ENCODE peak calls at places on chromosomes 13 and 19, in six cellular contexts. Q, W, Z, Y, D and R are unnamed samples.

GRCh38 chr19:14325863-14326262 is 55.4 kb upstream of the ADGRE5 start:
- DNase-seq in Z (no peak), D (no peak), Y (no peak), W (no peak), Q (no peak), R (no peak)

GRCh38 chr13:34738251-34739170 is 203.6 kb upstream of the NBEA start:
- DNase-seq in W (no peak), Q (no peak), Y (no peak), Z (no peak), D (no peak), R (no peak)

GRCh38 chr19:35011737-35012682 is 11.9 kb downstream of the GRAMD1A start:
- DNase-seq in Q (no peak), Y (no peak), D (no peak), W (no peak), Z (no peak), R (no peak)

GRCh38 chr13:94322925-94323324 is 156.6 kb downstream of the DCT start:
- DNase-seq in D (no peak), Y (no peak), W (no peak), Q (no peak), Z (no peak), R (no peak)

GRCh38 chr19:6020166-6020967 is 42.4 kb upstream of the RANBP3 start:
- DNase-seq in Z (no peak), D (no peak), W (no peak), Q (no peak), Y (no peak), R (peak; percentile 45)

GRCh38 chr13:99805361-99805760 is 166.2 kb downstream of the ZIC5 start:
- DNase-seq in D (no peak), Q (no peak), Z (no peak), W (no peak), Y (no peak), R (no peak)

GRCh38 chr19:5018224-5019015 is 49.5 kb downstream of the KDM4B start:
- DNase-seq in Z (no peak), Q (no peak), D (no peak), W (no peak), Y (no peak), R (no peak)

GRCh38 chr13:97018029-97018819 is 23.9 kb upstream of the OXGR1 start:
- DNase-seq in Q (no peak), D (no peak), Y (no peak), Z (no peak), W (peak; percentile 14), R (no peak)

GRCh38 chr13:19810996-19811881 is 28.5 kb upstream of the PSPC1 start:
- DNase-seq in Y (no peak), D (no peak), W (no peak), Q (no peak), Z (no peak), R (no peak)

GRCh38 chr19:15199652-15200574 is 882 bp downstream of the NOTCH3 start:
- DNase-seq in Y (no peak), Q (no peak), D (no peak), W (no peak), Z (no peak), R (no peak)

GRCh38 chr13:97359181-97360057 is 74.5 kb upstream of the RAP2A start:
- DNase-seq in Z (no peak), Q (peak; percentile 74), D (no peak), Y (no peak), W (peak; percentile 37), R (no peak)

GRCh38 chr13:81153478-81153877 is 812.6 kb upstream of the SPRY2 start:
- DNase-seq in D (no peak), Q (no peak), W (no peak), Y (no peak), Z (no peak), R (no peak)

GRCh38 chr13:43991773-43992201 is 112.1 kb downstream of the LACC1 start:
- DNase-seq in D (no peak), Q (no peak), W (no peak), Y (no peak), Z (peak; percentile 90), R (no peak)

GRCh38 chr13:28531195-28531955 is 36.4 kb upstream of the FLT1 start:
- DNase-seq in W (peak; percentile 48), D (no peak), Z (peak; percentile 72), Q (peak; percentile 69), Y (no peak), R (peak; percentile 58)

GRCh38 chr19:507286-508203 is at the start of gene TPGS1:
- DNase-seq in D (no peak), Z (peak; percentile 81), Y (peak; percentile 87), W (peak; percentile 79), Q (peak; percentile 70), R (peak; percentile 95)

GRCh38 chr13:43757266-43757665 is 29.5 kb downstream of the ENOX1 start:
- DNase-seq in Q (no peak), W (no peak), D (no peak), Y (no peak), Z (no peak), R (no peak)

GRCh38 chr13:100547805-100548204 is 40.8 kb downstream of the GGACT start:
- DNase-seq in Y (no peak), Z (no peak), Q (no peak), D (no peak), W (no peak), R (no peak)

GRCh38 chr19:29610574-29611271 is 4.6 kb downstream of the POP4 start:
- DNase-seq in W (peak; percentile 80), D (peak; percentile 58), Z (peak; percentile 85), Q (peak; percentile 84), Y (no peak), R (peak; percentile 82)

GRCh38 chr19:14649020-14649419 is 25.6 kb downstream of the ADGRE3 start:
- DNase-seq in W (no peak), D (no peak), Z (no peak), Y (no peak), Q (no peak), R (no peak)

GRCh38 chr13:48072304-48072703 is 22.6 kb downstream of the MED4 start:
- DNase-seq in Q (no peak), Y (no peak), W (no peak), Z (no peak), D (no peak), R (no peak)

GRCh38 chr13:48400820-48401219 is 12.1 kb downstream of the LPAR6 start:
- DNase-seq in Y (no peak), D (no peak), Q (no peak), W (no peak), Z (no peak), R (no peak)

GRCh38 chr19:41944336-41944735 is 14.8 kb downstream of the RABAC1 start:
- DNase-seq in Y (no peak), W (no peak), D (no peak), Q (no peak), Z (no peak), R (no peak)

GRCh38 chr19:45507864-45508680 is 793 bp downstream of the VASP start:
- DNase-seq in Q (no peak), W (peak; percentile 79), Z (peak; percentile 50), D (no peak), Y (peak; percentile 85), R (no peak)

GRCh38 chr13:64688893-64689677 is 2541.1 kb downstream of the PCDH9 start:
- DNase-seq in D (no peak), Y (no peak), Q (no peak), Z (no peak), W (no peak), R (no peak)

GRCh38 chr19:15544970-15545369 is 36.6 kb downstream of the CYP4F22 start:
- DNase-seq in Q (no peak), D (no peak), Z (no peak), W (no peak), Y (no peak), R (no peak)

GRCh38 chr13:113582841-113583631 is 1.5 kb upstream of the TFDP1 start:
- DNase-seq in Y (no peak), Q (peak; percentile 50), Z (no peak), W (peak; percentile 6), D (no peak), R (peak; percentile 32)

GRCh38 chr13:30898070-30898469 is 8.0 kb upstream of the MEDAG start:
- DNase-seq in Y (no peak), Z (no peak), W (no peak), Q (no peak), D (no peak), R (no peak)

GRCh38 chr13:30898721-30899188 is 7.3 kb upstream of the MEDAG start:
- DNase-seq in Z (peak; percentile 41), W (no peak), D (peak; percentile 48), Q (peak; percentile 83), Y (no peak), R (no peak)

GRCh38 chr13:30889196-30889690 is 16.8 kb upstream of the MEDAG start:
- DNase-seq in Y (no peak), D (no peak), Z (no peak), W (no peak), Q (no peak), R (no peak)

GRCh38 chr13:30895773-30896172 is 10.3 kb upstream of the MEDAG start:
- DNase-seq in Q (peak; percentile 87), Y (no peak), D (peak; percentile 64), Z (peak; percentile 64), W (no peak), R (no peak)

GRCh38 chr13:30892966-30893365 is 13.1 kb upstream of the MEDAG start:
- DNase-seq in Y (no peak), Z (peak; percentile 57), W (no peak), D (no peak), Q (peak; percentile 88), R (no peak)
- TF ChIP-seq CTCF in Y (peak; percentile 25), Z (peak; percentile 29), W (peak; percentile 11), D (peak; percentile 34), Q (peak; percentile 58), R (peak; percentile 18)

DNA sequence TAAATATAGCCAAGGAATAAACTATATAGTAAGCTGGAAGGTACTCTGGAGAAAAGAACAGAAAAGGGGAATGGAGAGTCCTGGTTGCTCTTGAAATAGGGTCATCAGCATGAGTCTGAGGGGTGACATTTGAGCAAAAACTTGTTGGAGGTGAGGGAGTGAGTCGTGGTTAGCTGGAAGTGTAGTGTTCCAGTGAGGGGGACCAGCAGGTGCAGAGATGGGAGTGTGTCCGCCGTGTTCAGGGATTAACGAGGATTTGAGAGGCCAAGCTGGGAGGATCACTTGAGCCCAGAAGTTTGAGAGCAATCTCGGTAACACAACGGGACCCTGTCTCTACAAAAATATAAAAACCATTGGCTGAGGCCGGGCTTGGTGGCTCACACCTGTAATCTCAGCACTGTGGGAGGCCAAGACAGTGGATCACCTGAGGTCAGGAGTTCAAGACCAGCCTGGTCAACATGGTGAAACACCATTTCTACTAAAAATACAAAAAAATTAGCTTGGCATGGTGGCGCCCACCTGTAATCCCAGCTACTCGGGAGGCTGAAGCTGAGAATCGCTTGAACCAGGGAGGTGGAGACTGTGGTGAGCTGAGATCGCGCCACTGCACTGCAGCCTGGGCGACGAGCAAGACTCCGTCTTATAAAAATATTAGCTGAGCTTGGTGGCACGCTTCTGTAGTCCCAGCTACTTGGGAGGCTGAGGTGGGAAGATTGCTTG is 1.1 kb downstream of the SUPT5H start:
- DNase-seq in Y (no peak), Z (no peak), Q (no peak), W (no peak), D (no peak), R (no peak)
- H3K27ac ChIP-seq in Y (peak overlapping the region; percentile 57), Z (no peak overlapping the region), Q (no peak overlapping the region), W (peak overlapping the region; percentile 98), D (peak overlapping the region; percentile 75), R (no peak overlapping the region)

GRCh38 chr19:11530432-11530831 is 1.5 kb upstream of the ECSIT start:
- DNase-seq in W (peak; percentile 80), Q (peak; percentile 85), Y (no peak), D (peak; percentile 23), Z (peak; percentile 85), R (peak; percentile 77)

GRCh38 chr19:11534538-11534937 is 4.1 kb upstream of the CNN1 start:
- DNase-seq in W (no peak), Y (no peak), Q (no peak), Z (no peak), D (no peak), R (no peak)

GRCh38 chr19:11528551-11529341 is at the start of gene ECSIT:
- DNase-seq in Q (peak; percentile 99), D (peak; percentile 98), Z (peak; percentile 99), Y (peak; percentile 96), W (peak; percentile 98), R (peak; percentile 98)
- TF ChIP-seq CTCF in Q (no peak), D (no peak), Z (no peak), Y (no peak), W (no peak), R (no peak)

GRCh38 chr13:59342396-59342795 is 821.3 kb downstream of the DIAPH3 start:
- DNase-seq in Z (no peak), D (no peak), W (no peak), Y (no peak), Q (no peak), R (no peak)
- H3K27ac ChIP-seq in Z (no peak overlapping the region), D (no peak overlapping the region), W (no peak overlapping the region), Y (no peak overlapping the region), Q (peak overlapping the region; percentile 85), R (no peak overlapping the region)